ENCODE peak calls at places on chromosomes 4 and X, in seven cellular contexts. One of them, this sample, is unnamed.

GRCh38 chrX:17549005-17549685 is 174.1 kb downstream of the NHS start:
- DNase-seq in tibial nerve: no peak
- DNase-seq in nephron progenitor cell: peak
- DNase-seq in mammary epithelial cell: no peak
- DNase-seq in cardiac muscle cell: no peak
- DNase-seq in heart left ventricle: no peak
- DNase-seq in right atrium auricular region: no peak
- DNase-seq in this sample: no peak

GRCh38 chr4:182846041-182846440 is 71.1 kb downstream of the DCTD start:
- DNase-seq in nephron progenitor cell: no peak
- DNase-seq in right atrium auricular region: no peak
- DNase-seq in mammary epithelial cell: no peak
- DNase-seq in cardiac muscle cell: no peak
- DNase-seq in tibial nerve: no peak
- DNase-seq in heart left ventricle: no peak
- DNase-seq in this sample: no peak

GRCh38 chr4:123986268-123986798 is 589.7 kb downstream of the SPRY1 start:
- DNase-seq in nephron progenitor cell: no peak
- DNase-seq in heart left ventricle: peak
- DNase-seq in tibial nerve: peak
- DNase-seq in right atrium auricular region: peak
- DNase-seq in mammary epithelial cell: peak
- DNase-seq in cardiac muscle cell: peak
- DNase-seq in this sample: peak

GRCh38 chr4:17597517-17597916 is 16.9 kb upstream of the MED28 start:
- DNase-seq in tibial nerve: no peak
- DNase-seq in right atrium auricular region: no peak
- DNase-seq in cardiac muscle cell: peak
- DNase-seq in heart left ventricle: no peak
- DNase-seq in mammary epithelial cell: peak
- DNase-seq in nephron progenitor cell: no peak
- DNase-seq in this sample: no peak

GRCh38 chr4:155759372-155760252 is 791 bp downstream of the GUCY1B1 start:
- DNase-seq in cardiac muscle cell: peak
- DNase-seq in heart left ventricle: peak
- DNase-seq in mammary epithelial cell: peak
- DNase-seq in right atrium auricular region: peak
- DNase-seq in nephron progenitor cell: peak
- DNase-seq in tibial nerve: no peak
- DNase-seq in this sample: peak

GRCh38 chr4:10173754-10174749 is 57.5 kb upstream of the WDR1 start:
- DNase-seq in nephron progenitor cell: no peak
- DNase-seq in mammary epithelial cell: no peak
- DNase-seq in tibial nerve: no peak
- DNase-seq in heart left ventricle: peak
- DNase-seq in right atrium auricular region: peak
- DNase-seq in cardiac muscle cell: peak
- DNase-seq in this sample: no peak

GRCh38 chr4:150598906-150599305 is 17.0 kb downstream of the MAB21L2 start:
- DNase-seq in nephron progenitor cell: no peak
- DNase-seq in tibial nerve: no peak
- DNase-seq in heart left ventricle: no peak
- DNase-seq in cardiac muscle cell: no peak
- DNase-seq in mammary epithelial cell: no peak
- DNase-seq in right atrium auricular region: no peak
- DNase-seq in this sample: no peak

GRCh38 chrX:107118322-107119147 is at the start of gene RBM41:
- DNase-seq in right atrium auricular region: peak
- DNase-seq in heart left ventricle: peak
- DNase-seq in tibial nerve: peak
- DNase-seq in mammary epithelial cell: peak
- DNase-seq in nephron progenitor cell: peak
- DNase-seq in cardiac muscle cell: peak
- DNase-seq in this sample: peak

GRCh38 chrX:40158036-40158706 is 60.4 kb upstream of the BCOR start:
- DNase-seq in tibial nerve: no peak
- DNase-seq in mammary epithelial cell: no peak
- DNase-seq in heart left ventricle: peak
- DNase-seq in nephron progenitor cell: peak
- DNase-seq in cardiac muscle cell: no peak
- DNase-seq in right atrium auricular region: no peak
- DNase-seq in this sample: no peak
- TF ChIP-seq CTCF in tibial nerve: peak
- TF ChIP-seq CTCF in mammary epithelial cell: no peak
- TF ChIP-seq CTCF in heart left ventricle: peak
- TF ChIP-seq CTCF in nephron progenitor cell: no peak
- TF ChIP-seq CTCF in cardiac muscle cell: peak
- TF ChIP-seq CTCF in right atrium auricular region: peak
- TF ChIP-seq CTCF in this sample: peak

DNA sequence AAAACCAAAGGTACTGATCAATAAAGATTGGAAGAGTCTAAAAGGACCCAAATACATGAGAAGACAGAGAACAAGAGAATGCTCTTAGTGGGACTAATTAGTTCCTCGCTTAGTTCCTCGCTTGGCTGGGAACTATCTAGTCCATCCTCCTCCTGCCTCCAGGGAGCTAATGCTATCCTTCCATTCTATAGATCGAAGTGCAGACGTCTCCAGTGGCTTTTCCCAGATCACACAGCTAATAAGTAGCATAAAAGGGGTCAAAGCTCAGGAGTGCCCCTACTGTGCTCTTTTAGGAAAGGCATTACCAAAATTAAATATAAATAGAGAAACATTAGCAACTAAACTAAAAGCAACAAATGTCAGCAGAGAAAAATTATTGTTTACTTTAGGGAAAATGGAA is 42.3 kb upstream of the PPARGC1A start:
- DNase-seq in tibial nerve: no peak
- DNase-seq in heart left ventricle: no peak
- DNase-seq in right atrium auricular region: no peak
- DNase-seq in mammary epithelial cell: no peak
- DNase-seq in nephron progenitor cell: no peak
- DNase-seq in cardiac muscle cell: no peak
- DNase-seq in this sample: no peak
- TF ChIP-seq CTCF in tibial nerve: no peak
- TF ChIP-seq CTCF in heart left ventricle: no peak
- TF ChIP-seq CTCF in right atrium auricular region: no peak
- TF ChIP-seq CTCF in mammary epithelial cell: no peak
- TF ChIP-seq CTCF in nephron progenitor cell: no peak
- TF ChIP-seq CTCF in cardiac muscle cell: no peak
- TF ChIP-seq CTCF in this sample: no peak

GRCh38 chrX:12947545-12948235 is 27.2 kb upstream of the TMSB4X start:
- DNase-seq in heart left ventricle: no peak
- DNase-seq in right atrium auricular region: no peak
- DNase-seq in cardiac muscle cell: no peak
- DNase-seq in tibial nerve: no peak
- DNase-seq in mammary epithelial cell: no peak
- DNase-seq in nephron progenitor cell: no peak
- DNase-seq in this sample: no peak

GRCh38 chrX:12948495-12948894 is 26.4 kb upstream of the TMSB4X start:
- DNase-seq in heart left ventricle: no peak
- DNase-seq in mammary epithelial cell: no peak
- DNase-seq in tibial nerve: no peak
- DNase-seq in nephron progenitor cell: no peak
- DNase-seq in right atrium auricular region: no peak
- DNase-seq in cardiac muscle cell: no peak
- DNase-seq in this sample: no peak

GRCh38 chrX:12950851-12951589 is 23.9 kb upstream of the TMSB4X start:
- DNase-seq in heart left ventricle: no peak
- DNase-seq in tibial nerve: no peak
- DNase-seq in mammary epithelial cell: no peak
- DNase-seq in nephron progenitor cell: peak
- DNase-seq in right atrium auricular region: no peak
- DNase-seq in cardiac muscle cell: peak
- DNase-seq in this sample: no peak

GRCh38 chrX:12949927-12950656 is 24.8 kb upstream of the TMSB4X start:
- DNase-seq in nephron progenitor cell: no peak
- DNase-seq in tibial nerve: peak
- DNase-seq in mammary epithelial cell: peak
- DNase-seq in heart left ventricle: peak
- DNase-seq in cardiac muscle cell: peak
- DNase-seq in right atrium auricular region: peak
- DNase-seq in this sample: peak

DNA sequence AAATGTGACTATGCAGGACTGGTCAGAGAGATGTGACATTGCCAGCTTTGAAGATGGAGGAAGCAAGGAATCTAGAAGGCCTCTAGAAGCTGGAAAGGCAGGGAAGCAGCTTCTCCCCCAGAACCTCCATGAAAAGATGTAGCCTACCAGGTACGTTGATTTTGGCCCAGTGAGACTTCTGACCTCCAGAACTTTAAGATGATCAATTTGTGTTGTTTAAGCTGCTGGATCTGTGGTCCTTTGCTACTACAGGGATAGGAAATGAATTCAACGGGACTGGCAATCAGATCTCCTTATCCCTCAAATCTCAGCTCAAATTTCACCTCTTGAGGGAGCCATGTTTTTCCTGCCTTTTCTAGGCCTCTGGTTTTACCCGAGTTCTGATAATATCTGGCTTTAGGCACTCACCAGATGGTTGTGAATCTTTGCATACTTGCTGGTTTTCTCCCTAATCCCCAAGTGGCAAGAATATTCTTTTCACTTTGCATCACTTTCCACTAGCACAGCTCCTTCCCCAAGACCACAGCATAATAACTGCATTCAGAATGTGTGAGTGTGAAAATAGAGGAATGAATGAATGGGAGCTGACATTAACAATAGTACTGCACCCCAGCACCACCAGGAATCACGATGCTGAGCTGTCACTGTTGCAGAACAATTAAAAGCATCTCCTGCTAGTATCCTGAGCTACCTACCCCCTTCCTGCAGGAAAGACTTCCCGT is 25.5 kb upstream of the TMSB4X start:
- DNase-seq in cardiac muscle cell: peak
- DNase-seq in right atrium auricular region: no peak
- DNase-seq in tibial nerve: no peak
- DNase-seq in nephron progenitor cell: no peak
- DNase-seq in heart left ventricle: no peak
- DNase-seq in mammary epithelial cell: no peak
- DNase-seq in this sample: no peak
- TF ChIP-seq CTCF in cardiac muscle cell: no peak
- TF ChIP-seq CTCF in right atrium auricular region: no peak
- TF ChIP-seq CTCF in tibial nerve: no peak
- TF ChIP-seq CTCF in nephron progenitor cell: no peak
- TF ChIP-seq CTCF in heart left ventricle: no peak
- TF ChIP-seq CTCF in mammary epithelial cell: no peak
- TF ChIP-seq CTCF in this sample: no peak

DNA sequence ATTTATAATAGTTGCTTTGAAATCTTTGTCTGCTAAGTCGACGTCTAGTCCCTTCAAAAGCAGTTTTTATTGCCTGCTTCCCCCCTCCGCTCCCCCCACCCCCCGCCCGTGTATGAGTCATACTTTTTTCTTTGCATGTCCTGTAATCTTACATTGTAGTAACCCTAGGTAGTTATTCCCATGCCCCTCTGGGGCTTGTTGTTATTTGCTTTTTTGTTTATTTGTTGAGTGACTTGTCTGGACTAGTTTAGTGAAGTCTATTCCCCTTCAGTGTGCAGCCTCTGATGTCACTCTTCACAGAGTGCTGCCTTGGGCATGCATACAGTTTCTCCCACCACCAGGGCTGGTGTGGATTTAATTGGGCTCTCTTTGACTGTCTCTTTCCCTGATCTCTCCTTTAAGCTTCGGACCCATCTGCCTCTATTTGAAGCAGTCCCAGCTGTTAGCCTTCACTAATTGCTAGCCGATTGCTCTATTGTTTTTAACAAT is 86.2 kb downstream of the PPEF1 start:
- DNase-seq in right atrium auricular region: no peak
- DNase-seq in cardiac muscle cell: no peak
- DNase-seq in tibial nerve: no peak
- DNase-seq in heart left ventricle: no peak
- DNase-seq in mammary epithelial cell: no peak
- DNase-seq in nephron progenitor cell: no peak
- DNase-seq in this sample: peak
- TF ChIP-seq CTCF in right atrium auricular region: no peak
- TF ChIP-seq CTCF in cardiac muscle cell: no peak
- TF ChIP-seq CTCF in tibial nerve: no peak
- TF ChIP-seq CTCF in heart left ventricle: no peak
- TF ChIP-seq CTCF in mammary epithelial cell: no peak
- TF ChIP-seq CTCF in nephron progenitor cell: no peak
- TF ChIP-seq CTCF in this sample: no peak

DNA sequence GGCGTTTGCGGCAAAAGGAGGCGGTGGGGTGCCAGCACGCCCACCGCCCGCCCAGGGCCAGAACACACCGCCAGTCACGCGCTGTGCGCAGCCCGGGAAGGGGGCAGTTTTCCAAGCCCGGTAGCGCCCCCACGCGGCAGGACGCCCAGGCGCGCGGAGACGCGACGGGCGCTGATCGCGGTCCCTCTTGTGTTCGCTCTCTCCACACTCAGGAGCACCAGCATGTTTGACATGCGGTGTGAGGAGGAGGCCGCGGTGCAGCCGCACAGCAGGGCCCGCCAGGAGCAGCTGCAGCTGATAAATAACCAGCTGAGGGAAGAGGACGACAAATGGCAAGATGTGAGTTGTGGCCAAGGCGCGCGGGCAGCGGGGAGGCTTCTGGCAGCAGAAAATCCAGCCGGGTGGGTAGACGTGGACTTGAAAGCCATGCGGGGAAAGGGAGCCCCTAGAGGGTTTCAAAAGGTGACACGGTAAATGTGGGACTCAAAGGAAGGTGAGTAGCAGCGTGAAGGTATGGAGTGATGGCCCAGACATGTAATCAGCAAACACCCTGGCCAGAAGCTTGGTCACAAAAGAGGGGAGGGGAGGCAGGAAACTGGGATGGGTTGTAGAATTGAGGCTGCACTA is 104.1 kb downstream of the PHOX2B start:
- DNase-seq in mammary epithelial cell: no peak
- DNase-seq in tibial nerve: peak
- DNase-seq in heart left ventricle: peak
- DNase-seq in right atrium auricular region: peak
- DNase-seq in cardiac muscle cell: peak
- DNase-seq in nephron progenitor cell: peak
- DNase-seq in this sample: peak
- TF ChIP-seq CTCF in mammary epithelial cell: peak
- TF ChIP-seq CTCF in tibial nerve: peak
- TF ChIP-seq CTCF in heart left ventricle: peak
- TF ChIP-seq CTCF in right atrium auricular region: peak
- TF ChIP-seq CTCF in cardiac muscle cell: peak
- TF ChIP-seq CTCF in nephron progenitor cell: peak
- TF ChIP-seq CTCF in this sample: peak

This sample was measured in RWPE1.